ENCODE peak calls at places on chromosomes 4 and X, in four cellular contexts. D, P, Z and V are unnamed samples.

GRCh38 chrX:120468479-120468824 is 644 bp downstream of the LAMP2 start:
- DNase-seq in D (no peak), P (no peak), Z (no peak), V (no peak)

GRCh38 chr4:174859904-174860303 is 30.9 kb upstream of the GLRA3 start:
- DNase-seq in D (no peak), P (no peak), Z (no peak), V (peak)

GRCh38 chr4:27789768-27790167 is 929.1 kb downstream of the STIM2 start:
- DNase-seq in D (no peak), P (no peak), Z (no peak), V (no peak)

GRCh38 chr4:36088542-36088941 is 155.8 kb downstream of the ARAP2 start:
- DNase-seq in D (no peak), P (no peak), Z (no peak), V (no peak)

GRCh38 chrX:25941559-25942250 is 196.4 kb upstream of the MAGEB18 start:
- DNase-seq in D (no peak), P (no peak), Z (no peak), V (no peak)

GRCh38 chr4:108144451-108144850 is 24.3 kb downstream of the LEF1 start:
- DNase-seq in D (no peak), P (no peak), Z (no peak), V (no peak)

GRCh38 chr4:110663738-110664444 is 41.0 kb upstream of the PITX2 start:
- DNase-seq in D (no peak), P (no peak), Z (no peak), V (no peak)

GRCh38 chr4:74366367-74366891 is 1.5 kb downstream of the EREG start:
- DNase-seq in D (no peak), P (peak), Z (no peak), V (no peak)

GRCh38 chrX:134101636-134102035 is 116.2 kb upstream of the GPC3 start:
- DNase-seq in D (no peak), P (no peak), Z (no peak), V (no peak)

GRCh38 chr4:70992354-70992753 is 1.1 kb upstream of the DCK start:
- DNase-seq in D (no peak), P (no peak), Z (no peak), V (peak)

GRCh38 chr4:156298230-156298629 is 344.6 kb upstream of the CTSO start:
- DNase-seq in D (no peak), P (no peak), Z (no peak), V (no peak)

GRCh38 chr4:83247415-83248357 is 36.9 kb downstream of the COQ2 start:
- DNase-seq in D (no peak), P (no peak), Z (no peak), V (no peak)

GRCh38 chr4:9924750-9925149 is 96.5 kb downstream of the SLC2A9 start:
- DNase-seq in D (no peak), P (no peak), Z (no peak), V (no peak)

GRCh38 chr4:78031457-78031856 is 25.7 kb upstream of the FRAS1 start:
- DNase-seq in D (no peak), P (no peak), Z (no peak), V (no peak)

GRCh38 chrX:11193035-11193469 is 81.9 kb downstream of the HCCS start:
- DNase-seq in D (no peak), P (no peak), Z (no peak), V (no peak)

GRCh38 chr4:89914609-89915008 is 20.0 kb downstream of the MMRN1 start:
- DNase-seq in D (no peak), P (no peak), Z (no peak), V (no peak)

GRCh38 chr4:151098191-151098590 is 1.2 kb upstream of the RPS3A start:
- DNase-seq in D (peak), P (no peak), Z (peak), V (no peak)

GRCh38 chrX:7582191-7582590 is 260.8 kb upstream of the VCX start:
- DNase-seq in D (no peak), P (no peak), Z (no peak), V (no peak)

GRCh38 chr4:653831-654525 is 20.1 kb downstream of the ATP5ME start:
- DNase-seq in D (no peak), P (no peak), Z (no peak), V (no peak)

GRCh38 chr4:106277140-106277680 is 38.8 kb downstream of the TBCK start:
- DNase-seq in D (no peak), P (no peak), Z (no peak), V (no peak)

GRCh38 chr4:121185960-121186359 is 21.8 kb upstream of the TNIP3 start:
- DNase-seq in D (no peak), P (no peak), Z (no peak), V (no peak)

GRCh38 chr4:27360651-27361347 is 500.2 kb downstream of the STIM2 start:
- DNase-seq in D (no peak), P (no peak), Z (no peak), V (no peak)

GRCh38 chr4:153495480-153496206 is 29.5 kb downstream of the TMEM131L start:
- DNase-seq in D (no peak), P (no peak), Z (no peak), V (no peak)

GRCh38 chr4:80839792-80840191 is 190.7 kb upstream of the BMP3 start:
- DNase-seq in D (no peak), P (no peak), Z (no peak), V (no peak)

GRCh38 chr4:153520871-153521329 is 54.7 kb downstream of the TMEM131L start:
- DNase-seq in D (no peak), P (no peak), Z (no peak), V (no peak)

GRCh38 chr4:115424852-115425251 is 311.4 kb upstream of the NDST4 start:
- DNase-seq in D (no peak), P (no peak), Z (no peak), V (no peak)

GRCh38 chrX:68699960-68700746 is 52.7 kb downstream of the STARD8 start:
- DNase-seq in D (no peak), P (no peak), Z (no peak), V (no peak)

GRCh38 chrX:129655547-129656248 is 942 bp upstream of the APLN start:
- DNase-seq in D (no peak), P (peak), Z (no peak), V (peak)

GRCh38 chrX:38452603-38453002 is 100.2 kb downstream of the OTC start:
- DNase-seq in D (no peak), P (no peak), Z (no peak), V (no peak)

GRCh38 chr4:65367306-65367705 is 303.0 kb downstream of the EPHA5 start:
- DNase-seq in D (no peak), P (peak), Z (no peak), V (no peak)

GRCh38 chr4:118834070-118834469 is 1.9 kb downstream of the SEC24D start:
- DNase-seq in D (no peak), P (no peak), Z (no peak), V (no peak)

GRCh38 chrX:49172280-49172780 is 632 bp downstream of the PLP2 start:
- DNase-seq in D (peak), P (peak), Z (peak), V (peak)

GRCh38 chrX:19350831-19351447 is 7.2 kb downstream of the PDHA1 start:
- DNase-seq in D (no peak), P (no peak), Z (no peak), V (no peak)

GRCh38 chr4:55549888-55550287 is 3.2 kb upstream of the CLOCK start:
- DNase-seq in D (no peak), P (no peak), Z (no peak), V (no peak)

GRCh38 chr4:112170451-112170993 is 25.3 kb downstream of the FAM241A start:
- DNase-seq in D (no peak), P (no peak), Z (no peak), V (peak)

GRCh38 chr4:179076865-179077264 is 1634.6 kb upstream of the AGA start:
- DNase-seq in D (no peak), P (no peak), Z (no peak), V (no peak)

GRCh38 chr4:73477176-73477575 is 4.4 kb upstream of the AFM start:
- DNase-seq in D (no peak), P (no peak), Z (no peak), V (no peak)

GRCh38 chr4:104592894-104593470 is 98.3 kb upstream of the CXXC4 start:
- DNase-seq in D (no peak), P (no peak), Z (no peak), V (no peak)

GRCh38 chr4:5192271-5192670 is 141.0 kb downstream of the STK32B start:
- DNase-seq in D (no peak), P (no peak), Z (no peak), V (no peak)

GRCh38 chrX:103710609-103711008 is at the start of gene TMEM31:
- DNase-seq in D (no peak), P (no peak), Z (no peak), V (no peak)